ENCODE peak calls at places on chromosomes 7 and 10, in four cellular contexts. R is A549, I is GM12878, N is HepG2. C is an unnamed sample.

GRCh38 chr7:127588697-127589482 is 679 bp downstream of the ARF5 start:
- DNase-seq in I (no peak), N (peak), R (peak), C (peak)

GRCh38 chr10:119659951-119660350 is 8.8 kb downstream of the BAG3 start:
- DNase-seq in I (no peak), R (no peak), N (peak), C (no peak)

GRCh38 chr7:50335795-50336754 is 31.6 kb downstream of the IKZF1 start:
- DNase-seq in N (no peak), R (no peak), I (no peak), C (peak)

GRCh38 chr10:121289800-121290199 is 308.4 kb downstream of the FGFR2 start:
- DNase-seq in I (no peak), R (no peak), N (no peak), C (no peak)

GRCh38 chr7:30933124-30933893 is 21.7 kb downstream of the AQP1 start:
- DNase-seq in R (no peak), N (no peak), I (no peak), C (peak)

GRCh38 chr10:93577565-93577964 is 11.1 kb downstream of the FFAR4 start:
- DNase-seq in I (no peak), R (no peak), N (no peak), C (no peak)

GRCh38 chr7:50610521-50611277 is 45.5 kb upstream of the DDC start:
- DNase-seq in I (no peak), R (no peak), N (no peak), C (no peak)

GRCh38 chr7:159095979-159096411 is 48.7 kb downstream of the VIPR2 start:
- DNase-seq in N (no peak), I (no peak), R (no peak), C (no peak)

GRCh38 chr10:43355749-43356371 is 15.6 kb upstream of the FXYD4 start:
- DNase-seq in R (peak), I (no peak), N (peak), C (no peak)

GRCh38 chr7:89357121-89357520 is 561.6 kb upstream of the TEX47 start:
- DNase-seq in R (no peak), I (no peak), N (no peak), C (no peak)

GRCh38 chr10:77041636-77042258 is 595.9 kb downstream of the KCNMA1 start:
- DNase-seq in R (no peak), I (no peak), N (no peak), C (peak)

GRCh38 chr10:28734940-28735759 is 57.8 kb downstream of the BAMBI start:
- DNase-seq in N (peak), I (no peak), R (peak), C (peak)

GRCh38 chr7:23044581-23044980 is 30.7 kb upstream of the HYCC1 start:
- DNase-seq in N (no peak), R (peak), I (no peak), C (no peak)

GRCh38 chr10:29804025-29804852 is 169.5 kb upstream of the SVIL start:
- DNase-seq in I (no peak), N (peak), R (peak), C (no peak)

GRCh38 chr7:93890041-93890463 is 501 bp downstream of the TFPI2 start:
- DNase-seq in N (no peak), R (peak), I (no peak), C (peak)

GRCh38 chr7:55439627-55440026 is 74.5 kb downstream of the LANCL2 start:
- DNase-seq in N (no peak), R (no peak), I (no peak), C (peak)

GRCh38 chr10:89114846-89115625 is 92.1 kb downstream of the CH25H start:
- DNase-seq in R (no peak), N (no peak), I (no peak), C (no peak)

GRCh38 chr7:105141068-105141467 is 127.1 kb downstream of the KMT2E start:
- DNase-seq in R (peak), N (peak), I (no peak), C (peak)

GRCh38 chr10:60148266-60148840 is 241.3 kb downstream of the ANK3 start:
- DNase-seq in R (peak), I (no peak), N (no peak), C (no peak)

GRCh38 chr7:41333506-41333905 is 369.4 kb downstream of the INHBA start:
- DNase-seq in R (no peak), N (no peak), I (no peak), C (no peak)

GRCh38 chr7:90817846-90818245 is 221.7 kb downstream of the CDK14 start:
- DNase-seq in R (no peak), N (no peak), I (no peak), C (no peak)

GRCh38 chr7:128450409-128450808 is 5.3 kb upstream of the HILPDA start:
- DNase-seq in I (no peak), N (no peak), R (no peak), C (no peak)

GRCh38 chr10:24556746-24557742 is 166.6 kb downstream of the ARHGAP21 start:
- DNase-seq in I (no peak), N (peak), R (peak), C (peak)

GRCh38 chr7:77455334-77455733 is 39.2 kb upstream of the GSAP start:
- DNase-seq in R (peak), N (peak), I (no peak), C (no peak)

GRCh38 chr10:110859206-110859946 is 12.4 kb upstream of the PDCD4 start:
- DNase-seq in I (no peak), N (no peak), R (no peak), C (no peak)

GRCh38 chr7:36611703-36612102 is 112.6 kb downstream of the AOAH start:
- DNase-seq in N (no peak), I (no peak), R (no peak), C (no peak)

GRCh38 chr7:1317654-1318450 is 85.2 kb downstream of the UNCX start:
- DNase-seq in N (no peak), I (no peak), R (no peak), C (peak)

GRCh38 chr10:387949-388660 is 252.8 kb downstream of the ZMYND11 start:
- DNase-seq in R (no peak), N (peak), I (no peak), C (no peak)

GRCh38 chr10:7410306-7410799 is 481 bp downstream of the SFMBT2 start:
- DNase-seq in R (no peak), I (no peak), N (no peak), C (peak)

GRCh38 chr7:151695856-151696555 is 176.3 kb upstream of the RHEB start:
- DNase-seq in I (no peak), N (no peak), R (no peak), C (no peak)

GRCh38 chr10:101986277-101986971 is 69.5 kb downstream of the ARMH3 start:
- DNase-seq in R (no peak), N (no peak), I (no peak), C (peak)

GRCh38 chr10:70851597-70852475 is 36.1 kb downstream of the SGPL1 start:
- DNase-seq in R (no peak), I (no peak), N (peak), C (no peak)

GRCh38 chr10:86363833-86364511 is 2.6 kb downstream of the GRID1 start:
- DNase-seq in R (no peak), I (no peak), N (no peak), C (no peak)

GRCh38 chr10:86363184-86363832 is 3.3 kb downstream of the GRID1 start:
- DNase-seq in R (peak), N (no peak), I (no peak), C (no peak)

GRCh38 chr10:86362129-86362527 is 4.5 kb downstream of the GRID1 start:
- DNase-seq in R (no peak), I (no peak), N (no peak), C (no peak)

GRCh38 chr10:86361134-86362128 is 5.2 kb downstream of the GRID1 start:
- DNase-seq in I (no peak), R (no peak), N (no peak), C (peak)

DNA sequence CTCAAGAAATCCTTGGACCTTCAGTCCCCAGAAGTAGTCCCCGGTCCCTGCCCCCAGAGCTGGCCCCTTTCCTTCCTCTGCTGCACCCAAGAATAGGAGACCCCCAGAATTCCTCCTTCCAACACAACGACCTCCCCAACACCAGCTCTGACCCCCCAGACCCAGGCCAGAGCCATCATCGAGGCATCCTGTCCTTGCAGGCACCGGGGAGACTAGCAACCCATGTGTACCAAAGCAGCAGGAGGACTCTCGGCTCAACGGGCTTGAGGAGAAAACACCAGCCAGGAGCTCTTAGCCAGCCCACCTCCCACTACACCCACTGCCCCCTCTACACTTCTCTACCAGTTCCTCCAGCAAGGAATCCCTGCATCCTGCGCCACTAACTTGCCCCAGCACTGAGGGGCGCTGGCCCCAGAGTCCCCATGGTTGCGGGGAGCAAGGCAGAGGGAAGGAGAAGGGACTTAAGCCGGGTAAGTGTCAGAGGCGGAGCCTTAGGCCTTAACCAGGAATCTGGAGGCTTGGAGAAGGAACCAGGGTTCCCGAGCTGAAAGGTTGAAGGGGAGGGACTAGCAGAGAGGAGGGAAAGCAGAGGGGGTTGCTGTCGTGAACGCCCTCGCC is 3.9 kb downstream of the GRID1 start:
- DNase-seq in I (no peak), R (no peak), N (no peak), C (no peak)
- TF ChIP-seq PBX3 in I (no peak), R (no peak), N (no peak), C (no peak)

GRCh38 chr7:25947669-25948516 is 204.1 kb upstream of the NFE2L3 start:
- DNase-seq in I (peak), R (no peak), N (no peak), C (no peak)

GRCh38 chr7:25950488-25951413 is 201.2 kb upstream of the NFE2L3 start:
- DNase-seq in R (peak), I (peak), N (peak), C (peak)

GRCh38 chr7:25951414-25952276 is 200.4 kb upstream of the NFE2L3 start:
- DNase-seq in N (no peak), R (no peak), I (no peak), C (peak)

GRCh38 chr7:25952277-25953057 is 199.5 kb upstream of the NFE2L3 start:
- DNase-seq in N (peak), R (no peak), I (no peak), C (no peak)

GRCh38 chr7:25949672-25950487 is 202.1 kb upstream of the NFE2L3 start:
- DNase-seq in R (no peak), I (no peak), N (peak), C (no peak)
- TF ChIP-seq CTCF in R (no peak), I (peak), N (peak), C (no peak)

GRCh38 chr10:108039821-108040584 is 875.5 kb upstream of the SORCS1 start:
- DNase-seq in N (no peak), R (peak), I (no peak), C (no peak)

GRCh38 chr10:108037061-108037460 is 872.6 kb upstream of the SORCS1 start:
- DNase-seq in N (no peak), I (no peak), R (no peak), C (no peak)

GRCh38 chr10:108036298-108036697 is 871.8 kb upstream of the SORCS1 start:
- DNase-seq in I (no peak), R (no peak), N (no peak), C (no peak)

GRCh38 chr10:108031505-108031904 is 867.0 kb upstream of the SORCS1 start:
- DNase-seq in R (no peak), N (no peak), I (no peak), C (no peak)

DNA sequence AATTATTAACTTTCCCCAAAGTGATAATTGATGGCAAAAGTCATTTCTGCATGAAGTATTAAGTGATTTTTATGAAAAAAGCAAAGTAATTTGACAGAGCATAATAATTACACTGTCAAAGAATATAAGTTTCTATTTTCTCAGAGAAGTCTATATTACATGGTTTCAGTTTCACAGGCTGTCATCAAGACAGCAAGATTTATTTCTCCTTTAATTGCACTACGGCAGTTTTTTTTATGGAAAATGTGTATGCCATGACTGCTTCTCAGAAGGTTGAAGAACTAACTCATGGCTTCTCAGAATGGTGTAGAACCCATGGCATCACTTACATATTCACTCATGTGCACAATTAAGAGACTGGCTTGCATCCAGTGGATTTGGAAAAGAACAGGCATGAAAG is 870.3 kb upstream of the SORCS1 start:
- DNase-seq in N (no peak), R (no peak), I (no peak), C (no peak)
- TF ChIP-seq PBX3 in N (no peak), R (no peak), I (peak), C (no peak)

GRCh38 chr10:123044391-123044790 is 35.6 kb downstream of the ACADSB start:
- DNase-seq in N (no peak), R (peak), I (no peak), C (peak)
- TF ChIP-seq CTCF in N (peak), R (peak), I (no peak), C (peak)

GRCh38 chr7:149125864-149126661 is at the start of gene ZNF425:
- DNase-seq in I (peak), R (peak), N (peak), C (peak)

GRCh38 chr7:149130572-149131198 is 4.6 kb upstream of the ZNF425 start:
- DNase-seq in R (no peak), N (no peak), I (no peak), C (no peak)

GRCh38 chr7:149126662-149127321 is 668 bp upstream of the ZNF425 start:
- DNase-seq in R (peak), I (no peak), N (no peak), C (peak)

DNA sequence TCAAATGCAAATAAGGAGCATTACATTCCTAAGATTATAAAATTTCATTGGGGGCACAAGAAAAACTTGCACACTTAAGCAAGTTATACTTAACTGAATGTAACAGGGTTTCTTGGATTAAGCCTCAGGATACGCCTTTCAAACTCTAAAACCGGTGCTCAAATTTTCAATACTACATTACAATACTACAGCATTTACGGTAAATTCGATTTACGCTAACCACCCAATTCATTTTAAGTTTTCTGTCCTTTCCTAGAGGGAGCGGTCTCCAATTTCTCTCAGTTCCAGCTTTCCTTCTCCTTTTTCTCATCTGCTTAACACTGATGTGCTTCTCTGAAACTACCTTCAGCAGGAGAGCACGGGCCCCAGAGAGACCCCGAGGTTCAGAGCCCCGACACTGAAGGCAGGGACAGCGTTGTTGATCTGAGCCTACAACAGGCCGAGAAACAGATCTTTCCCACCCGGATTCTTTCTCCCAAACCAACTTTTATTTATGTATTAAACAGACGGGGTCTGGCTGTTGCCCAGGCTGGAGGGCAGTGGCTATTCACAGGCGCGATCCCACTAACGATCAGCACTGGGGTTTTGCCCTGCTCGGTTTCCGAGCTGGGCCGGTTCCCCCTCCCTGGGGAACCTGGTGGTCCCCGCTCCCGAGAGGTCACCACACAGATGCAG is 798 bp downstream of the ZNF425 start:
- DNase-seq in R (no peak), N (no peak), I (no peak), C (no peak)
- TF ChIP-seq PBX3 in R (no peak), N (no peak), I (no peak), C (no peak)

GRCh38 chr10:127873901-127874470 is 18.8 kb downstream of the CLRN3 start:
- DNase-seq in N (no peak), I (no peak), R (no peak), C (no peak)

GRCh38 chr10:127872011-127872741 is 20.6 kb downstream of the CLRN3 start:
- DNase-seq in R (no peak), N (no peak), I (no peak), C (no peak)

GRCh38 chr10:127871631-127872010 is 21.1 kb downstream of the CLRN3 start:
- DNase-seq in I (no peak), R (no peak), N (no peak), C (no peak)

GRCh38 chr10:127874966-127875765 is 17.6 kb downstream of the CLRN3 start:
- DNase-seq in N (no peak), R (no peak), I (no peak), C (no peak)

DNA sequence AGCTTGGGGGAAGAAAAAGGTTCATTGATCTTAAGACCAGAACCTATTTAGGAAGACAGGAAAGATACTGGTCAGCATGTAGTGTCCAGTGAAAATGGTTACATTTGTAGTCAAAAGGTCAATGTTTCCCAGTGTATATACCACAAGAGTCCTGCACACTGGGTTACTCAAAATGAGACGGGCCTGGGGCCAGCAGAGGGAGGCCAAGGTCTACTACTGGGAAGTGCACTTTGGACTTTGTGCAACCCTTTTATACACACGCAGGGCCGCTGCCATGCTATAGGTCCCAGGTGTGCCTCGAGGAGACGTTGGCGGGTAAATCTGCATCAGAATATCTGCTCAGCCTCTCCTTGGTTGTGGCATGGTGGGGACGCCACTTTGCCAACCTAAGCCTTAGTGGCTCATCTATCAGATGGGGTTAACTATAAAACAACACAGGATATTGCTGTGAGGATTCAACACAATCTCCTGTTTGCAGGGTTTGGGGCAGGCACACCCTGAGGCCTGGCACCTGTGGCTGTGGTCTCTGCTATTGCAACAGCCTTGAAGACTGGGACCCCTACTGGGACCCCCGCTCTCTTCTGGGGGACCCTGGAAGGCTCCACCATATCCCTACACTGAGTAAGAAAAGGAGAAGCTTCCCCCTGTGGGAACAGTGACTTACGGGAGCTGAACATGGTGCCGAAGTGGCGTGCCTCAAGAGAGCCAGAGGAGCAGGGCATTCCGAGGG is 19.7 kb downstream of the CLRN3 start:
- DNase-seq in I (no peak), R (no peak), N (peak), C (no peak)
- TF ChIP-seq CTCF in I (no peak), R (no peak), N (peak), C (no peak)

DNA sequence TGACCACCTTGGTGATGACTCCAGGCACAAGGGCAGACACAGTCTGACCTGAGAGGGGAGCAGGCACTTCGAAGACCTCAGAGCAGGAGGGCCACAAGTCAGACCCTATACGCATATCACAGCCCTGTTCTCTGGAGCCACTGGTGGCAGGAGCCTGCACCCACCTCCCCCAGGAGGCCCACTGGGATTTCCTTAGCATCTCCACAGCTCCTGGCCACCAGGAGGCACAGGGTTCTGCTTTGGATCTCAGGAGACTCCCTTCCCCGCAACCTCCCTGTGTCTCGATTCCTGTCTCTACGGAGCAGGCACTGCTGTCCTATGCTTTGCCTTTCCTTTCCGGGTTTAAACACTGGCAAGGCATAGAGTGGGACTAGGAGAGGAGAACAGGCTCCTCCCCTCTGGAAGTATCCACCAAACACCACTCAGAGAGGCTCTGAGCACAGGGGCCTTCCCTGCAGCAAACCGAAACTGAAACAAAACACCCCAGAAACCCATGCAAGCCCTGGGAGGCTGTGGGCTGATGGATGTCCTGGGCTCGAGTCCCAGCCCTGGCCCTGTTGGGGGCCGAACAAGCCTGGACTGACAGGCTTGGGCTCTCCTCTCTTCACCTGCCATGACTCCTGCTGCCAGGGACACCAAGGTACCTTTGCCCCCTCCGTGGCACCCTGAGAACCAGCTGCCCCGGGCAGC is 166.3 kb downstream of the NEURL1 start:
- DNase-seq in I (no peak), R (no peak), N (peak), C (no peak)
- TF ChIP-seq PBX3 in I (no peak), R (no peak), N (no peak), C (no peak)